ENCODE peak calls at places on chromosomes 13 and 19, in six cellular contexts. W, B, J, T, Y and R are unnamed samples.
A peak's percentile ranks its signal among the peaks of the same experiment; 100 is the strongest.

GRCh38 chr19:17751103-17751911 is at the start of gene FCHO1:
- DNase-seq in B (no peak), Y (no peak), T (peak; percentile 85), W (no peak), J (no peak), R (peak; percentile 37)

GRCh38 chr19:32829345-32829896 is 40.1 kb downstream of the SLC7A9 start:
- DNase-seq in Y (no peak), T (no peak), J (no peak), B (no peak), W (no peak), R (no peak)

GRCh38 chr13:30504081-30504480 is 38.3 kb upstream of the HMGB1 start:
- DNase-seq in B (no peak), T (no peak), W (peak; percentile 51), Y (no peak), J (no peak), R (no peak)

GRCh38 chr13:23609414-23610186 is 39.4 kb downstream of the TNFRSF19 start:
- DNase-seq in T (no peak), Y (peak; percentile 33), B (no peak), J (no peak), W (peak; percentile 56), R (no peak)

GRCh38 chr13:99363391-99363790 is 56.2 kb upstream of the GPR183 start:
- DNase-seq in T (no peak), W (no peak), Y (no peak), B (no peak), J (no peak), R (no peak)

GRCh38 chr19:4524808-4525562 is 6.7 kb upstream of the PLIN4 start:
- DNase-seq in B (peak; percentile 69), Y (peak; percentile 28), W (peak; percentile 28), T (peak; percentile 60), J (peak; percentile 57), R (peak; percentile 49)

GRCh38 chr13:30418075-30418715 is 4.1 kb upstream of the UBE2L5 start:
- DNase-seq in W (no peak), Y (no peak), J (no peak), T (no peak), B (no peak), R (no peak)

GRCh38 chr13:45728759-45729158 is 26.6 kb downstream of the CBY2 start:
- DNase-seq in Y (no peak), T (no peak), W (no peak), J (no peak), B (no peak), R (no peak)

GRCh38 chr13:102367836-102368235 is 34.0 kb downstream of the FGF14 start:
- DNase-seq in T (no peak), J (no peak), W (no peak), Y (no peak), B (no peak), R (no peak)

GRCh38 chr19:42601811-42602443 is 7.2 kb upstream of the CEACAM8 start:
- DNase-seq in B (no peak), W (peak; percentile 27), J (peak; percentile 27), Y (no peak), T (no peak), R (no peak)

GRCh38 chr13:51380269-51380668 is 40.8 kb downstream of the SERPINE3 start:
- DNase-seq in Y (no peak), J (no peak), W (peak; percentile 39), T (no peak), B (no peak), R (no peak)

GRCh38 chr13:98839826-98840769 is 87.6 kb upstream of the SLC15A1 start:
- DNase-seq in T (peak; percentile 10), W (peak; percentile 54), B (peak; percentile 44), Y (peak; percentile 33), J (peak; percentile 13), R (peak; percentile 56)

GRCh38 chr19:16892868-16893685 is 4.3 kb downstream of the F2RL3 start:
- DNase-seq in T (no peak), B (no peak), J (no peak), Y (no peak), W (no peak), R (no peak)

GRCh38 chr13:29901714-29902631 is 51.6 kb upstream of the UBL3 start:
- DNase-seq in Y (no peak), J (no peak), W (peak; percentile 97), T (peak; percentile 9), B (no peak), R (no peak)

GRCh38 chr13:88751994-88752393 is 1080.8 kb downstream of the SLITRK5 start:
- DNase-seq in B (no peak), W (no peak), T (no peak), J (no peak), Y (no peak), R (no peak)

GRCh38 chr19:18599485-18599884 is 7.1 kb downstream of the CRLF1 start:
- DNase-seq in B (no peak), Y (no peak), W (no peak), T (no peak), J (no peak), R (no peak)

GRCh38 chr13:101576452-101576851 is 124.0 kb downstream of the ITGBL1 start:
- DNase-seq in J (no peak), Y (no peak), B (no peak), T (no peak), W (peak; percentile 26), R (no peak)

GRCh38 chr13:52784591-52785340 is 45.1 kb upstream of the CNMD start:
- DNase-seq in B (no peak), J (no peak), W (no peak), T (no peak), Y (no peak), R (no peak)

GRCh38 chr19:48006762-48007161 is 12.3 kb downstream of the ELSPBP1 start:
- DNase-seq in B (no peak), J (no peak), W (no peak), Y (no peak), T (no peak), R (no peak)

GRCh38 chr13:39038569-39038898 is 278 bp downstream of the NHLRC3 start:
- DNase-seq in W (no peak), T (peak; percentile 49), Y (no peak), B (no peak), J (no peak), R (no peak)

GRCh38 chr13:71477735-71478134 is 389.3 kb downstream of the DACH1 start:
- DNase-seq in B (no peak), W (no peak), J (no peak), T (no peak), Y (no peak), R (no peak)

GRCh38 chr19:3982701-3983541 is 2.3 kb downstream of the EEF2 start:
- DNase-seq in B (peak; percentile 63), T (no peak), W (no peak), J (no peak), Y (no peak), R (no peak)

GRCh38 chr19:32339988-32340874 is 5.2 kb upstream of the ZNF507 start:
- DNase-seq in T (peak; percentile 32), B (peak; percentile 55), W (peak; percentile 60), Y (peak; percentile 39), J (no peak), R (peak; percentile 68)

GRCh38 chr19:58401825-58402433 is 6.5 kb downstream of the RNF225 start:
- DNase-seq in J (no peak), B (no peak), Y (no peak), T (no peak), W (no peak), R (no peak)

GRCh38 chr13:110236831-110237261 is 70.1 kb downstream of the COL4A1 start:
- DNase-seq in J (no peak), B (peak; percentile 57), Y (no peak), W (no peak), T (no peak), R (peak; percentile 66)

GRCh38 chr13:83215627-83216026 is 666.6 kb downstream of the SLITRK1 start:
- DNase-seq in B (no peak), Y (no peak), J (no peak), W (peak; percentile 5), T (no peak), R (no peak)